ENCODE peak calls at places on chromosome 18, in ten cellular contexts. Z is left kidney; Q is activated CD4-positive, CD25-positive, alpha-beta regulatory T cell treated with anti-CD3 and anti-CD28 coated beads, Interleukin-2, amount 50 U/mL, for 72 hours; W is DMS79 treated with DMSO at 0.1 percent for 48 hours; X is NCI-H345; B is ureter; E is colonic mucosa; V is activated CD4-positive, alpha-beta T cell treated with anti-CD3 and anti-CD28 coated beads, Interleukin-2, amount 10 ng/mL, durations not matched to agents 24 days and 14 days; H is CD4-positive, CD25-positive, alpha-beta regulatory T cell; M is stimulated activated naive B cell treated with anti-CD40 and anti-IgM and Interleukin-4, amounts not matched to agents 10 μg/mL and 1 μg/mL and 100 μg/mL, for 72 hours. O is an unnamed sample.

GRCh38 chr18:10900435-10900834 is 248.9 kb downstream of the PIEZO2 start:
- DNase-seq in Z (no peak), Q (no peak), W (no peak), X (no peak), B (no peak), E (no peak), V (no peak), H (no peak), M (no peak), O (no peak)

GRCh38 chr18:75207298-75208054 is 1.5 kb downstream of the PTGR3 start:
- DNase-seq in Z (peak; percentile 74), Q (no peak), W (no peak), X (no peak), B (no peak), E (no peak), V (no peak), H (peak; percentile 16), M (no peak), O (peak; percentile 32)

GRCh38 chr18:21808185-21808584 is 67.6 kb downstream of the MIB1 start:
- DNase-seq in Z (no peak), Q (no peak), W (no peak), X (no peak), B (no peak), E (no peak), V (no peak), H (no peak), M (no peak), O (no peak)

GRCh38 chr18:79754831-79755351 is 42.8 kb upstream of the KCNG2 start:
- DNase-seq in Z (no peak), Q (no peak), W (no peak), X (no peak), B (no peak), E (no peak), V (no peak), H (no peak), M (no peak), O (no peak)

GRCh38 chr18:12028040-12028628 is 46.8 kb downstream of the IMPA2 start:
- DNase-seq in Z (no peak), Q (no peak), W (no peak), X (no peak), B (no peak), E (no peak), V (no peak), H (no peak), M (no peak), O (no peak)

GRCh38 chr18:23992119-23992940 is 22.2 kb upstream of the TTC39C start:
- DNase-seq in Z (peak; percentile 28), Q (no peak), W (peak; percentile 64), X (no peak), B (no peak), E (no peak), V (peak; percentile 82), H (peak; percentile 86), M (no peak), O (no peak)

GRCh38 chr18:43486462-43486861 is 209.2 kb upstream of the SYT4 start:
- DNase-seq in Z (peak; percentile 11), Q (no peak), W (no peak), X (peak; percentile 8), B (no peak), E (no peak), V (no peak), H (peak; percentile 16), M (no peak), O (no peak)

GRCh38 chr18:3261393-3262233 is at the start of gene MYL12B:
- DNase-seq in Z (peak; percentile 93), Q (peak; percentile 82), W (peak; percentile 70), X (peak; percentile 79), B (peak; percentile 85), E (peak; percentile 88), V (peak; percentile 94), H (peak; percentile 91), M (peak; percentile 68), O (peak; percentile 85)

GRCh38 chr18:48589797-48590519 is 51.1 kb downstream of the CTIF start:
- DNase-seq in Z (peak; percentile 53), Q (no peak), W (no peak), X (no peak), B (peak; percentile 65), E (no peak), V (no peak), H (no peak), M (no peak), O (no peak)

GRCh38 chr18:21099442-21099841 is 12.2 kb downstream of the ROCK1 start:
- DNase-seq in Z (peak; percentile 63), Q (no peak), W (no peak), X (no peak), B (no peak), E (no peak), V (no peak), H (no peak), M (no peak), O (no peak)

GRCh38 chr18:22630980-22631379 is 213.3 kb upstream of the CTAGE1 start:
- DNase-seq in Z (no peak), Q (no peak), W (no peak), X (no peak), B (no peak), E (no peak), V (no peak), H (no peak), M (no peak), O (no peak)

GRCh38 chr18:74899554-74899953 is 301.9 kb downstream of the ZNF407 start:
- DNase-seq in Z (peak; percentile 66), Q (no peak), W (peak; percentile 23), X (peak; percentile 93), B (no peak), E (no peak), V (no peak), H (no peak), M (no peak), O (no peak)

GRCh38 chr18:71321319-71321718 is 1032.5 kb downstream of the SOCS6 start:
- DNase-seq in Z (no peak), Q (no peak), W (no peak), X (no peak), B (no peak), E (no peak), V (no peak), H (no peak), M (no peak), O (no peak)

GRCh38 chr18:66553824-66554223 is 50.1 kb downstream of the CDH19 start:
- DNase-seq in Z (no peak), Q (no peak), W (no peak), X (no peak), B (no peak), E (no peak), V (no peak), H (no peak), M (no peak), O (no peak)

GRCh38 chr18:28439870-28440269 is 262.9 kb upstream of the CDH2 start:
- DNase-seq in Z (no peak), Q (no peak), W (no peak), X (no peak), B (no peak), E (no peak), V (no peak), H (no peak), M (no peak), O (no peak)

GRCh38 chr18:36811430-36811829 is 17.4 kb downstream of the TPGS2 start:
- DNase-seq in Z (no peak), Q (no peak), W (no peak), X (no peak), B (no peak), E (no peak), V (no peak), H (no peak), M (no peak), O (no peak)